ENCODE peak calls at places on chromosome 22, in four cellular contexts. N, B, Y and A are unnamed samples.

GRCh38 chr22:38051900-38052862 is 5.0 kb upstream of the PICK1 start:
- DNase-seq in N (peak), B (peak), Y (no peak), A (peak)

GRCh38 chr22:42947211-42947990 is 67.5 kb downstream of the PACSIN2 start:
- DNase-seq in N (no peak), B (no peak), Y (no peak), A (peak)

GRCh38 chr22:24553597-24554315 is 1.2 kb downstream of the GUCD1 start:
- DNase-seq in N (peak), B (peak), Y (no peak), A (peak)

GRCh38 chr22:28923826-28924732 is 40.7 kb downstream of the ZNRF3 start:
- DNase-seq in N (no peak), B (no peak), Y (no peak), A (no peak)

GRCh38 chr22:42872821-42873220 is 15.7 kb upstream of the ARFGAP3 start:
- DNase-seq in N (no peak), B (no peak), Y (no peak), A (no peak)

GRCh38 chr22:45692549-45692948 is 20.9 kb downstream of the ATXN10 start:
- DNase-seq in N (no peak), B (no peak), Y (no peak), A (no peak)

GRCh38 chr22:43007519-43008102 is 7.3 kb downstream of the PACSIN2 start:
- DNase-seq in N (no peak), B (peak), Y (peak), A (no peak)

GRCh38 chr22:19876941-19877625 is 22.4 kb upstream of the GNB1L start:
- DNase-seq in N (peak), B (no peak), Y (no peak), A (no peak)